ENCODE peak calls at places on chromosomes 2 and 18, in four cellular contexts. I is fibroblast of the aortic adventitia; A is choroid plexus epithelial cell; N is naive thymus-derived CD4-positive, alpha-beta T cell. F is an unnamed sample.

GRCh38 chr2:181660181-181660580 is 3.3 kb upstream of the CERKL start:
- DNase-seq in I (no peak), A (no peak), N (no peak), F (no peak)

GRCh38 chr2:85066874-85067351 is 66.3 kb upstream of the TCF7L1 start:
- DNase-seq in I (peak; percentile 90), A (peak; percentile 89), N (no peak), F (peak; percentile 28)

GRCh38 chr2:14756122-14756541 is 123.6 kb downstream of the LRATD1 start:
- DNase-seq in I (no peak), A (peak; percentile 3), N (no peak), F (no peak)

GRCh38 chr18:1296237-1296636 is 391.6 kb downstream of the ADCYAP1 start:
- DNase-seq in I (no peak), A (no peak), N (no peak), F (no peak)

GRCh38 chr18:44859751-44860458 is 179.2 kb downstream of the SETBP1 start:
- DNase-seq in I (no peak), A (no peak), N (no peak), F (no peak)

GRCh38 chr2:60796573-60797509 is 40.8 kb downstream of the PAPOLG start:
- DNase-seq in I (no peak), A (peak; percentile 49), N (no peak), F (no peak)

GRCh38 chr2:214889301-214889700 is 79.8 kb upstream of the BARD1 start:
- DNase-seq in I (no peak), A (no peak), N (no peak), F (no peak)

GRCh38 chr18:21534327-21534726 is 66.2 kb downstream of the ESCO1 start:
- DNase-seq in I (no peak), A (no peak), N (no peak), F (no peak)

GRCh38 chr2:4576075-4576474 is 872.7 kb downstream of the DCDC2C start:
- DNase-seq in I (no peak), A (no peak), N (no peak), F (no peak)

GRCh38 chr2:110978148-110978547 is 142.6 kb upstream of the BCL2L11 start:
- DNase-seq in I (no peak), A (no peak), N (no peak), F (no peak)

GRCh38 chr2:38875227-38875575 is 533 bp downstream of the DHX57 start:
- DNase-seq in I (no peak), A (no peak), N (no peak), F (no peak)

GRCh38 chr18:8794133-8794986 is 89.0 kb downstream of the MTCL1 start:
- DNase-seq in I (peak; percentile 81), A (peak; percentile 58), N (no peak), F (no peak)

GRCh38 chr18:45670281-45670962 is 53.6 kb upstream of the SLC14A1 start:
- DNase-seq in I (peak; percentile 89), A (peak; percentile 40), N (no peak), F (peak; percentile 88)

GRCh38 chr2:138090330-138090729 is 126.1 kb downstream of the HNMT start:
- DNase-seq in I (peak; percentile 73), A (peak; percentile 84), N (no peak), F (peak; percentile 32)

DNA sequence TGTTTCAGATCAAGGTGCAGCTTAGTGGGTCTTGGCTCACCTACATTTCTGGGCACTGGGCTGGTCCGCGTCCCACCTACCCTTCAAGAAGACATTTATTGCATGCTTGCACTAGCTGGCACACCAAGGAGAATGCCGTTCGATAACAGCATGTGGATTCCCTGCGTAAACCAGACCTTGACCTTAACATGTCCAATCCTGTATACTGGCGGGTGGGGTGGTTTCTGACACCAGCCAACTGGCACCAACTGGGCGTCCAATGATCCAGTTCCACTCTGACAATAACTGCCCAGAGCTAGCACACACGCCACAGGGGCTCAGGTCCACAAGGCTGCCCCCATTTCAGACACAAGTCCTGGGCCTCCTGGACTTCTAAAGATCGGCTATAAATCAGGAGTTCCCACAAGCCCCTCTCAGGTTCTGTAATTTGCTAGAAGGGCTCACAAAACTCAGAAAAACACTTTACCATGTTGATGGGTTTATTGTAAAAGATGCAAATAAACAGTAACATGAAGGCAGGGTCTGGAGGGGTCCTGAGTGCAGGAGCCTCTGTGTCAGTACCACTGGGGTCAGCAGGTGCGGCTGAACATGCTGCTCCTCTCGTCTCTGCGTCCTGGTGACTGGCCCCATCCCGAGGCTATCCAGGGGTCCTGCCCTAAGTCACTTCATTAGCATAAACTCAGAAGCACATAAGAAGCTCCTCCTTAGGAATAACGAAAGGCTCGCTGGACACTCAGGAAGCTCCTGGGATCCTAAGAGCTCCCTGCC is 161.8 kb downstream of the HDAC4 start:
- DNase-seq in I (no peak), A (no peak), N (no peak), F (no peak)
- H3K4me3 ChIP-seq in I (no peak overlapping the region), A (no peak overlapping the region), N (no peak overlapping the region), F (no peak overlapping the region)

DNA sequence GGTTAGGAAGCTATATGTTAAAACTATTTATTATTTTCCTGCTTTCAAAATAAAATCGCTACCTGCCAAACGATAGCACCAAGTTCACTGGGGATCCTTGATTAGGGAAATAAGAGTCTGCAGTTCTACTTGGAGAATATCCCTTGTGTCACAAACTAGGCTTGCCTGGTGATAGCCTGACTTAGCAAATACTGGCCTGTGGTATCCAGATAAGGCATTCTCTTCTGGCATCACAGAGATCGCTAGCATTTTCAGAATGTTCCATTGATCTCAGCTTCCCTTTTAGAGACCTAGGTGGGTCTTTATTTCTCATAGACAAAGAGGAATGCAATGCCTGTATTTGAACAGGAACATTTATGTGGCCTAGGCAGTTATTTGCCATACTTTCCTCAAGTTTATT is 349.1 kb downstream of the STK39 start:
- DNase-seq in I (no peak), A (no peak), N (no peak), F (no peak)
- H3K4me3 ChIP-seq in I (no peak overlapping the region), A (no peak overlapping the region), N (no peak overlapping the region), F (no peak overlapping the region)

DNA sequence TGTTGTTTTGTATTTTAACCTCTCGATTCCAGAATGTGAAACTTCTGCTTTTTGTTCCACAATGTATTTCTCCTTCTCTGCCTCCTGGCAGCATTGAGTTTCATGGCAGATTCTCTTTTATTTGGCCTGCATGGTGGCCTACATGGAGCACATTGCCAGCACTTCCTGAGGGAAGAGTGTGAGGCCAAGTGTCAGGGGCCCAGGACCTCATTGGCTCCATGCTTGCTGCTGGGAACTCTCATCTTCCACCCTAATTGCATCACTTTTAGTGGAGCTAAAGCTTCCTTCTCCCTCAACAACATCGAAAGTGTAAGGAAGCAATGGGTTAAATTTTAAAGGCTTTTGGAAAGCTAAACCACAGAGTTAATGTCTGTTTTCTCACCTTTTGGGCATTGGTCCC is 9.5 kb downstream of the TRIB2 start:
- DNase-seq in I (no peak), A (no peak), N (no peak), F (no peak)
- H3K4me3 ChIP-seq in I (no peak overlapping the region), A (no peak overlapping the region), N (no peak overlapping the region), F (no peak overlapping the region)

GRCh38 chr2:174342600-174343342 is 8.0 kb downstream of the SP9 start:
- DNase-seq in I (no peak), A (no peak), N (no peak), F (no peak)
- H3K4me3 ChIP-seq in I (no peak overlapping the region), A (no peak overlapping the region), N (no peak overlapping the region), F (no peak overlapping the region)

GRCh38 chr2:9184319-9184807 is 22.2 kb upstream of the ASAP2 start:
- DNase-seq in I (no peak), A (no peak), N (no peak), F (no peak)

GRCh38 chr2:9174771-9175441 is 31.7 kb upstream of the ASAP2 start:
- DNase-seq in I (peak; percentile 59), A (peak; percentile 76), N (no peak), F (peak; percentile 29)

GRCh38 chr2:9178110-9178904 is 28.3 kb upstream of the ASAP2 start:
- DNase-seq in I (peak; percentile 69), A (no peak), N (no peak), F (no peak)

GRCh38 chr2:9178905-9179571 is 27.6 kb upstream of the ASAP2 start:
- DNase-seq in I (peak; percentile 96), A (peak; percentile 75), N (no peak), F (no peak)

GRCh38 chr2:9179572-9180201 is 26.9 kb upstream of the ASAP2 start:
- DNase-seq in I (peak; percentile 99), A (peak; percentile 72), N (no peak), F (no peak)
- H3K4me3 ChIP-seq in I (peak overlapping the region; percentile 46), A (no peak overlapping the region), N (no peak overlapping the region), F (no peak overlapping the region)

GRCh38 chr2:148754864-148755263 is 110.3 kb downstream of the EPC2 start:
- DNase-seq in I (no peak), A (no peak), N (no peak), F (no peak)
- H3K4me3 ChIP-seq in I (no peak overlapping the region), A (no peak overlapping the region), N (no peak overlapping the region), F (no peak overlapping the region)

GRCh38 chr18:68769423-68769822 is 28.5 kb upstream of the CCDC102B start:
- DNase-seq in I (peak; percentile 91), A (no peak), N (no peak), F (no peak)
- H3K4me3 ChIP-seq in I (no peak overlapping the region), A (no peak overlapping the region), N (no peak overlapping the region), F (no peak overlapping the region)

DNA sequence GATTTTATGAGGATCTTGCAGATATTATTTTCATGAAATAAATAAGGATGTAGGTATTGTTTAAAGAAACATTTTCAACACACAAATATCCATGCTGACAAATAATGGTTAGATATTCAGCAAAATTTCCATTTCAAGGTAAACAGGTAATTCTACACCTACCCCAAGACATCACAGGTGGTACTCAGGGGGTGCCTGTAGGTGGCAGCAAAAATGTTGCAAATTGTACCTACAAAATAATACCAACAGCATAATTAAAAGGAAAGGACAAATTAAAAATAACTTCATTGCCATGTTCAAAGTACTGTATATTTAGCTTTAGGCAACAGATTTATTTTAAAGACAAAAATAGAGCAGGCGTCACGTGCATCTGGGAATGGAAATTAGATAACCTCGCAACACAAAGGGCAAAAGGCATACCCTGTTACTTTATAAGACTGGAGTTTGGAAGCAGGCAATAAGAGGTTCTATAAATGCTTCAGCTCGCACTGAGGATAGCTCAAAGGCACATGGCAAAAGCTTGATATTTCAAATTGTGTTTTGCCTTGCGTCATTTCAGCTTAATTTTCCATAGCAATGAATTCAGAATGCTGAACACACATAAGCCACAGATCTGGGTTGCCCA is 630.5 kb downstream of the TDRD15 start:
- DNase-seq in I (no peak), A (peak; percentile 49), N (no peak), F (no peak)
- H3K4me3 ChIP-seq in I (no peak overlapping the region), A (no peak overlapping the region), N (no peak overlapping the region), F (no peak overlapping the region)

DNA sequence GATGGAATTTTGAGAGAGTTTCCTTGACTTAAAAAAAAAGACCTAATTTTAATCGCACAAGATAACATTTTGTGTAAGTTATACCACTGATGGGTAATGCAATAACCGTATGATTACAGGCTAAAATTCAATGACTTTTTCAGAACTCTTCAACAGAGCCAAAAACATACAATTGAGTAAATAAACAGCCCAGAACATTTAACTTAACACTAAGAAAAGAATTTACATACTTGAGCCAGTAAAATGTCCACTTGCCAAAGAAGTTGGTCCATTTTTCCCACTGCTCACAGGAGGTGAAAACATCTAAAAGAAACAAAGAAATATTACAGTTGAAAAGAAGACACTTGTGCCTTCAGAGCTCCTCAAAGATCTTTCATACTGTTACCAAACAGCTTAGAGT is 2.9 kb downstream of the TCF4 start:
- DNase-seq in I (peak; percentile 35), A (peak; percentile 7), N (no peak), F (no peak)
- H3K4me3 ChIP-seq in I (peak overlapping the region; percentile 74), A (no peak overlapping the region), N (no peak overlapping the region), F (no peak overlapping the region)